ENCODE peak calls at places on chromosomes 6 and 20, in six cellular contexts. One of them, this sample, is unnamed.

GRCh38 chr6:168985705-168986104 is 267.9 kb downstream of the THBS2 start:
- DNase-seq in astrocyte of the cerebellum: no peak
- DNase-seq in heart right ventricle: no peak
- DNase-seq in stomach: no peak
- DNase-seq in HL-60: no peak
- DNase-seq in fibroblast of lung: no peak
- DNase-seq in this sample: no peak

GRCh38 chr6:23111984-23112383 is 542.6 kb downstream of the HDGFL1 start:
- DNase-seq in stomach: no peak
- DNase-seq in heart right ventricle: no peak
- DNase-seq in astrocyte of the cerebellum: no peak
- DNase-seq in HL-60: no peak
- DNase-seq in fibroblast of lung: no peak
- DNase-seq in this sample: no peak

GRCh38 chr6:20325641-20326421 is 75.8 kb upstream of the E2F3 start:
- DNase-seq in heart right ventricle: no peak
- DNase-seq in fibroblast of lung: no peak
- DNase-seq in stomach: no peak
- DNase-seq in HL-60: peak; percentile 59
- DNase-seq in astrocyte of the cerebellum: no peak
- DNase-seq in this sample: no peak

GRCh38 chr20:21670126-21670525 is 35.3 kb upstream of the PAX1 start:
- DNase-seq in heart right ventricle: no peak
- DNase-seq in fibroblast of lung: no peak
- DNase-seq in HL-60: no peak
- DNase-seq in stomach: no peak
- DNase-seq in astrocyte of the cerebellum: no peak
- DNase-seq in this sample: no peak

GRCh38 chr20:49594929-49595311 is 27.0 kb upstream of the PTGIS start:
- DNase-seq in heart right ventricle: no peak
- DNase-seq in stomach: no peak
- DNase-seq in fibroblast of lung: no peak
- DNase-seq in astrocyte of the cerebellum: no peak
- DNase-seq in HL-60: no peak
- DNase-seq in this sample: no peak

GRCh38 chr20:3876676-3877075 is 12.5 kb upstream of the PANK2 start:
- DNase-seq in stomach: no peak
- DNase-seq in HL-60: no peak
- DNase-seq in fibroblast of lung: peak; percentile 29
- DNase-seq in heart right ventricle: no peak
- DNase-seq in astrocyte of the cerebellum: no peak
- DNase-seq in this sample: no peak

GRCh38 chr6:138824482-138825134 is 28.7 kb downstream of the ECT2L start:
- DNase-seq in heart right ventricle: no peak
- DNase-seq in fibroblast of lung: no peak
- DNase-seq in stomach: no peak
- DNase-seq in astrocyte of the cerebellum: no peak
- DNase-seq in HL-60: no peak
- DNase-seq in this sample: no peak

GRCh38 chr6:16286151-16286522 is 47.8 kb downstream of the GMPR start:
- DNase-seq in astrocyte of the cerebellum: no peak
- DNase-seq in stomach: no peak
- DNase-seq in fibroblast of lung: peak; percentile 36
- DNase-seq in HL-60: peak; percentile 38
- DNase-seq in heart right ventricle: peak; percentile 42
- DNase-seq in this sample: peak; percentile 16

GRCh38 chr20:25057234-25058050 is 497 bp downstream of the ACSS1 start:
- DNase-seq in fibroblast of lung: peak; percentile 26
- DNase-seq in heart right ventricle: peak; percentile 81
- DNase-seq in stomach: peak; percentile 86
- DNase-seq in astrocyte of the cerebellum: no peak
- DNase-seq in HL-60: peak; percentile 84
- DNase-seq in this sample: no peak

GRCh38 chr6:30483677-30484279 is 5.5 kb upstream of the HLA-E start:
- DNase-seq in astrocyte of the cerebellum: peak; percentile 63
- DNase-seq in heart right ventricle: no peak
- DNase-seq in fibroblast of lung: peak; percentile 80
- DNase-seq in stomach: no peak
- DNase-seq in HL-60: peak; percentile 33
- DNase-seq in this sample: peak; percentile 56

GRCh38 chr6:125511809-125512341 is 210.1 kb upstream of the HDDC2 start:
- DNase-seq in stomach: no peak
- DNase-seq in astrocyte of the cerebellum: peak; percentile 32
- DNase-seq in heart right ventricle: no peak
- DNase-seq in fibroblast of lung: peak; percentile 3
- DNase-seq in HL-60: no peak
- DNase-seq in this sample: peak; percentile 43

GRCh38 chr6:16704706-16705402 is 56.4 kb downstream of the ATXN1 start:
- DNase-seq in stomach: no peak
- DNase-seq in heart right ventricle: no peak
- DNase-seq in HL-60: peak; percentile 43
- DNase-seq in astrocyte of the cerebellum: no peak
- DNase-seq in fibroblast of lung: peak; percentile 41
- DNase-seq in this sample: no peak

GRCh38 chr6:144582939-144583613 is 297.9 kb downstream of the UTRN start:
- DNase-seq in heart right ventricle: peak; percentile 44
- DNase-seq in stomach: peak; percentile 31
- DNase-seq in astrocyte of the cerebellum: no peak
- DNase-seq in HL-60: peak; percentile 62
- DNase-seq in fibroblast of lung: no peak
- DNase-seq in this sample: no peak

GRCh38 chr6:16751251-16751946 is 9.9 kb downstream of the ATXN1 start:
- DNase-seq in heart right ventricle: no peak
- DNase-seq in astrocyte of the cerebellum: no peak
- DNase-seq in stomach: no peak
- DNase-seq in fibroblast of lung: no peak
- DNase-seq in HL-60: no peak
- DNase-seq in this sample: no peak

DNA sequence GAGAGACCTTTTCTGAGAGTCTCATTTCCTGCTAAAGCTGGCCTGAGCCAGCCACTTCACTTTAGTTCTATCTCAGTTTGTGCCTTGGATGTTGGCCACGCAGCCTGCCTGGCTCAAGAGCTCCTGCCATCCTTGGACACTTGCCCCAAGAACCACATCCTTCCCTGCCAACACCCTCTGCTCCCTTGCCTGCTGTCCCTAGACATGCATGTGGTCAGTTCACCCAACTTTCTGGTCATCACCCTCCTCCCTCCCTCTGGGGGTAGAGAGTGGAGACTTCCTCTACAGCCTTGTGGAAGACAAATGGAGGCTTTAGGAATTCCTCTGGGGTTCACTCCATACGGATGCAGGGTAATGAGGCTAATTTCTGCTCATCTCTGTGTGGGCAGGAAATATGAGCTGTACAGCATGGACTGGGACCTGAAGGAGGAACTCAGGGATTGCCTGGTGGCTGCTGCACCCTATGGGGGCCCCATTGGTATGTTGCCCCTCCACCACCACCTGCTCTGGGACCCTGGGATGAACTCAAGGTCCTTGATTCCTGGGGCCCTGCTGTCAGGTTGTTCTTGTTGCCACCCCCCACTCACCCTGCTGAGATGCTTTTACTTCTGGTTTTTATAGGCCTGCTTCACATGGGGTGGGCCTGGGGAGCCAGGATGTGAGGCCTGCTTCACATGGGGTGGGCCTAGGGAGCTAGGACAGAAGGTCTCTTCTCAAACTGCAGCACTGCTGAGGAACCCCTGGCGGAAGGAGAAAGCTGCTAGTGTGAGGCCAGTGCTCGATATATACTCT is 13.8 kb upstream of the PTPRA start:
- DNase-seq in heart right ventricle: no peak
- DNase-seq in fibroblast of lung: peak; percentile 49
- DNase-seq in HL-60: no peak
- DNase-seq in astrocyte of the cerebellum: no peak
- DNase-seq in stomach: no peak
- DNase-seq in this sample: no peak
- TF ChIP-seq CTCF in heart right ventricle: no peak
- TF ChIP-seq CTCF in fibroblast of lung: no peak
- TF ChIP-seq CTCF in HL-60: no peak
- TF ChIP-seq CTCF in astrocyte of the cerebellum: no peak
- TF ChIP-seq CTCF in stomach: no peak
- TF ChIP-seq CTCF in this sample: no peak

DNA sequence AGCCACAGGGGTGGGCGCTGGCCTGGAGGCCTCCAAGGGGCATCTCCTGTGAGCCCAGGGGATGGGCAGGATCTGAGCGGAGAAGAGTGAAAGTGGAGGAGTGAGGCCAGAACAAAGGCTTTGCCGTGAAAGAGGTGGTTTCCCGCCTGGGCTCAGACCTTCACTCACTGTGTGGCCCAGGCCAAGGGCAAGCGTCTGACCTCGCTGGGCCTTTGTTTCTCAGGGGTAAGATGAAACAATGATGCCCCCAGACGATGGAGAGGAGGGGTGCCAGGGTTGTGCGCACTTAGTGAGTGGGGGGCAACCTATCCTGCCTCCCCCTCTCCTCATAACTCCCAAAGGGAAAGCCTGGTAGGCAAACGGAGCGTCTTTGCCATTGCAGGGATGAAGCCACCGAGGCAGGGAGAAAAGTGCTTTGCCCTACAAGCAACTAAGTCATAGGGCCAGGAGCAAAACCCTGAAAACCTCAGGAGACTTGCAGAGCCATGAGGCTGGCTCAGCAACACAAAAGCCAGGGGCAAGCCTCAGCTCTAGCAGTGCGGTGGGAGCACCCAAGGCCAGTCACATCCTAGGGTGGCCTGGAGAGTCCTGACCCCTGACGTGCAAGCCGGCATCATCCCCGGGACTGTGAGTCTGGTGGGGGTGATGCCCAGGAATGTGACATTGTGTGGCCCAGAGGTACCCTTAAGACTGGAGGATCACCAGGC is 903 bp upstream of the STMN3 start:
- DNase-seq in astrocyte of the cerebellum: no peak
- DNase-seq in fibroblast of lung: no peak
- DNase-seq in heart right ventricle: no peak
- DNase-seq in HL-60: no peak
- DNase-seq in stomach: no peak
- DNase-seq in this sample: no peak
- H3K4me3 ChIP-seq in astrocyte of the cerebellum: peak overlapping the region; percentile 37
- H3K4me3 ChIP-seq in fibroblast of lung: no peak overlapping the region
- H3K4me3 ChIP-seq in heart right ventricle: peak overlapping the region; percentile 64
- H3K4me3 ChIP-seq in HL-60: no peak overlapping the region
- H3K4me3 ChIP-seq in stomach: peak overlapping the region; percentile 60
- H3K4me3 ChIP-seq in this sample: peak overlapping the region; percentile 38

GRCh38 chr6:24935753-24936152 is at the start of gene RIPOR2:
- DNase-seq in heart right ventricle: peak; percentile 25
- DNase-seq in HL-60: peak; percentile 75
- DNase-seq in fibroblast of lung: no peak
- DNase-seq in stomach: peak; percentile 56
- DNase-seq in astrocyte of the cerebellum: no peak
- DNase-seq in this sample: no peak
- TF ChIP-seq CTCF in heart right ventricle: no peak
- TF ChIP-seq CTCF in HL-60: no peak
- TF ChIP-seq CTCF in fibroblast of lung: no peak
- TF ChIP-seq CTCF in stomach: no peak
- TF ChIP-seq CTCF in astrocyte of the cerebellum: peak; percentile 8
- TF ChIP-seq CTCF in this sample: no peak

DNA sequence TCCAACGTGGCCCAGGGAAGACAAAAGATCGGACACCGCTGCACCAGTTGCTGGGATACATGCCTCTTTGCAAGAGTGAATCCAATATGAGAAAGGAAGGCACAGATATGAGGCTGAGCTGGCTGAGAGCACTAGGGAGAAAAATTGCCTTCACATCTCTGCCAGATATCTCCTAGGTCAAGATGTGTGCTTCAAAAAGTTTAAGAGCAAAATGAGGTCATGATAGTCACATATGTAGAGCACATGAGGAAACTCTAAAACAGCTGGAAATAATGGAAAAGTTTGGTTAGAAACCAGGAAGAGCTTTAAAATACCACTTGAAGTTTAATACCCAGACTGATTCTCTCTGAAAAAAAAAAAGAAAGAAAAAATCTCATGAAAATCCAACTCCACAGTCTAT is 41.7 kb downstream of the OR2B2 start:
- DNase-seq in stomach: no peak
- DNase-seq in HL-60: no peak
- DNase-seq in astrocyte of the cerebellum: no peak
- DNase-seq in fibroblast of lung: no peak
- DNase-seq in heart right ventricle: no peak
- DNase-seq in this sample: no peak
- H3K4me3 ChIP-seq in stomach: no peak overlapping the region
- H3K4me3 ChIP-seq in HL-60: no peak overlapping the region
- H3K4me3 ChIP-seq in astrocyte of the cerebellum: no peak overlapping the region
- H3K4me3 ChIP-seq in fibroblast of lung: no peak overlapping the region
- H3K4me3 ChIP-seq in heart right ventricle: no peak overlapping the region
- H3K4me3 ChIP-seq in this sample: no peak overlapping the region

DNA sequence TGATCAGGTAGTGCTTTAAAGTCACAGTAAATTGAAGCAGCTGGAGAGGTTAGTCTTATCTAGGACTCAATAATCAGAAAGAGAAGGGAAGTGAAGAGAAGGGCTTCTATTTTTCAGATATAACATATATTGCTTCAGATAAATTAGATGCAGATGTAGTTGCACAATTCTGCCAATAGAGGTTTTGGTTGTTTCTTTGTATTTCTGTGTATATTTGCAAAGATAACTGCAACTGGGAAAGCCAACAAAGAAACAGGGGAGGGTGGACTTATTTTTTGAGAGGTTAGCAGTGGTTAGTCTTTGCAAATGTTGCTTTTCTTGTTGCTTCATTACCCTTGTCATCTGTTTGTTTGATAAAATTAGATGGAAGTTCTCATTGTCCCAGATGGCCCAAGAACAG is 106.6 kb downstream of the ADGRG6 start:
- DNase-seq in fibroblast of lung: no peak
- DNase-seq in heart right ventricle: no peak
- DNase-seq in astrocyte of the cerebellum: no peak
- DNase-seq in stomach: no peak
- DNase-seq in HL-60: no peak
- DNase-seq in this sample: no peak
- TF ChIP-seq CTCF in fibroblast of lung: peak; percentile 22
- TF ChIP-seq CTCF in heart right ventricle: no peak
- TF ChIP-seq CTCF in astrocyte of the cerebellum: no peak
- TF ChIP-seq CTCF in stomach: no peak
- TF ChIP-seq CTCF in HL-60: no peak
- TF ChIP-seq CTCF in this sample: no peak

This sample was measured in HFF-Myc.